ENCODE peak calls at places on chromosomes 12 and 14, in eight cellular contexts. One of them, this sample, is unnamed.

GRCh38 chr12:20268121-20268732 is 100.1 kb upstream of the PDE3A start:
- DNase-seq in colonic mucosa: no peak
- DNase-seq in Panc1: no peak
- DNase-seq in heart right ventricle: no peak
- DNase-seq in tibial artery: no peak
- DNase-seq in transverse colon: no peak
- DNase-seq in WERI-Rb-1: no peak
- DNase-seq in ascending aorta: no peak
- DNase-seq in this sample: no peak

GRCh38 chr12:89379100-89379838 is 27.0 kb upstream of the DUSP6 start:
- DNase-seq in colonic mucosa: peak; percentile 72
- DNase-seq in Panc1: no peak
- DNase-seq in heart right ventricle: no peak
- DNase-seq in tibial artery: no peak
- DNase-seq in transverse colon: no peak
- DNase-seq in WERI-Rb-1: no peak
- DNase-seq in ascending aorta: no peak
- DNase-seq in this sample: no peak

GRCh38 chr12:54981796-54982195 is 2.8 kb downstream of the TESPA1 start:
- DNase-seq in colonic mucosa: no peak
- DNase-seq in Panc1: no peak
- DNase-seq in heart right ventricle: no peak
- DNase-seq in tibial artery: no peak
- DNase-seq in transverse colon: no peak
- DNase-seq in WERI-Rb-1: no peak
- DNase-seq in ascending aorta: no peak
- DNase-seq in this sample: no peak

GRCh38 chr14:89607453-89607852 is 190.4 kb upstream of the FOXN3 start:
- DNase-seq in colonic mucosa: no peak
- DNase-seq in Panc1: no peak
- DNase-seq in heart right ventricle: no peak
- DNase-seq in tibial artery: no peak
- DNase-seq in transverse colon: no peak
- DNase-seq in WERI-Rb-1: no peak
- DNase-seq in ascending aorta: no peak
- DNase-seq in this sample: no peak

GRCh38 chr14:34667007-34667406 is 37.1 kb upstream of the SNX6 start:
- DNase-seq in colonic mucosa: no peak
- DNase-seq in Panc1: no peak
- DNase-seq in heart right ventricle: no peak
- DNase-seq in tibial artery: no peak
- DNase-seq in transverse colon: no peak
- DNase-seq in WERI-Rb-1: no peak
- DNase-seq in ascending aorta: no peak
- DNase-seq in this sample: no peak

GRCh38 chr14:54712371-54712998 is 145.6 kb downstream of the SAMD4A start:
- DNase-seq in colonic mucosa: no peak
- DNase-seq in Panc1: no peak
- DNase-seq in heart right ventricle: no peak
- DNase-seq in tibial artery: peak; percentile 76
- DNase-seq in transverse colon: no peak
- DNase-seq in WERI-Rb-1: no peak
- DNase-seq in ascending aorta: peak; percentile 80
- DNase-seq in this sample: no peak

GRCh38 chr12:102061096-102061555 is 665 bp downstream of the WASHC3 start:
- DNase-seq in colonic mucosa: no peak
- DNase-seq in Panc1: no peak
- DNase-seq in heart right ventricle: no peak
- DNase-seq in tibial artery: no peak
- DNase-seq in transverse colon: no peak
- DNase-seq in WERI-Rb-1: no peak
- DNase-seq in ascending aorta: no peak
- DNase-seq in this sample: no peak

GRCh38 chr14:102645746-102646440 is 53.4 kb downstream of the RCOR1 start:
- DNase-seq in colonic mucosa: no peak
- DNase-seq in Panc1: no peak
- DNase-seq in heart right ventricle: no peak
- DNase-seq in tibial artery: no peak
- DNase-seq in transverse colon: no peak
- DNase-seq in WERI-Rb-1: no peak
- DNase-seq in ascending aorta: no peak
- DNase-seq in this sample: no peak

GRCh38 chr14:70716958-70717357 is 75.2 kb downstream of the TTC9 start:
- DNase-seq in colonic mucosa: no peak
- DNase-seq in Panc1: no peak
- DNase-seq in heart right ventricle: no peak
- DNase-seq in tibial artery: no peak
- DNase-seq in transverse colon: no peak
- DNase-seq in WERI-Rb-1: no peak
- DNase-seq in ascending aorta: no peak
- DNase-seq in this sample: no peak

GRCh38 chr14:101075801-101076413 is 172.4 kb upstream of the RTL1 start:
- DNase-seq in colonic mucosa: peak; percentile 5
- DNase-seq in Panc1: no peak
- DNase-seq in heart right ventricle: no peak
- DNase-seq in tibial artery: peak; percentile 15
- DNase-seq in transverse colon: no peak
- DNase-seq in WERI-Rb-1: no peak
- DNase-seq in ascending aorta: peak; percentile 37
- DNase-seq in this sample: no peak

GRCh38 chr14:50038398-50039119 is 77.8 kb downstream of the VCPKMT start:
- DNase-seq in colonic mucosa: no peak
- DNase-seq in Panc1: peak; percentile 67
- DNase-seq in heart right ventricle: no peak
- DNase-seq in tibial artery: peak; percentile 40
- DNase-seq in transverse colon: no peak
- DNase-seq in WERI-Rb-1: no peak
- DNase-seq in ascending aorta: no peak
- DNase-seq in this sample: no peak

GRCh38 chr14:65287264-65288131 is 125.0 kb upstream of the FUT8 start:
- DNase-seq in colonic mucosa: no peak
- DNase-seq in Panc1: no peak
- DNase-seq in heart right ventricle: no peak
- DNase-seq in tibial artery: no peak
- DNase-seq in transverse colon: peak; percentile 51
- DNase-seq in WERI-Rb-1: no peak
- DNase-seq in ascending aorta: no peak
- DNase-seq in this sample: peak; percentile 59

GRCh38 chr12:52148541-52149181 is 43.2 kb downstream of the KRT80 start:
- DNase-seq in colonic mucosa: peak; percentile 92
- DNase-seq in Panc1: no peak
- DNase-seq in heart right ventricle: no peak
- DNase-seq in tibial artery: no peak
- DNase-seq in transverse colon: peak; percentile 92
- DNase-seq in WERI-Rb-1: no peak
- DNase-seq in ascending aorta: no peak
- DNase-seq in this sample: no peak

GRCh38 chr12:22380029-22380428 is 45.5 kb upstream of the ST8SIA1 start:
- DNase-seq in colonic mucosa: no peak
- DNase-seq in Panc1: no peak
- DNase-seq in heart right ventricle: no peak
- DNase-seq in tibial artery: no peak
- DNase-seq in transverse colon: no peak
- DNase-seq in WERI-Rb-1: no peak
- DNase-seq in ascending aorta: no peak
- DNase-seq in this sample: no peak

GRCh38 chr12:53124352-53124723 is 21.1 kb downstream of the SOAT2 start:
- DNase-seq in colonic mucosa: no peak
- DNase-seq in Panc1: no peak
- DNase-seq in heart right ventricle: no peak
- DNase-seq in tibial artery: no peak
- DNase-seq in transverse colon: no peak
- DNase-seq in WERI-Rb-1: no peak
- DNase-seq in ascending aorta: no peak
- DNase-seq in this sample: no peak

GRCh38 chr12:2834581-2835491 is at the start of gene NRIP2:
- DNase-seq in colonic mucosa: no peak
- DNase-seq in Panc1: no peak
- DNase-seq in heart right ventricle: peak; percentile 40
- DNase-seq in tibial artery: no peak
- DNase-seq in transverse colon: no peak
- DNase-seq in WERI-Rb-1: no peak
- DNase-seq in ascending aorta: no peak
- DNase-seq in this sample: no peak

GRCh38 chr14:86799244-86799647 is 1193.7 kb downstream of the GALC start:
- DNase-seq in colonic mucosa: no peak
- DNase-seq in Panc1: no peak
- DNase-seq in heart right ventricle: no peak
- DNase-seq in tibial artery: no peak
- DNase-seq in transverse colon: no peak
- DNase-seq in WERI-Rb-1: no peak
- DNase-seq in ascending aorta: no peak
- DNase-seq in this sample: no peak
- TF ChIP-seq CTCF in colonic mucosa: no peak
- TF ChIP-seq CTCF in Panc1: no peak
- TF ChIP-seq CTCF in heart right ventricle: no peak
- TF ChIP-seq CTCF in tibial artery: no peak
- TF ChIP-seq CTCF in transverse colon: no peak
- TF ChIP-seq CTCF in WERI-Rb-1: no peak
- TF ChIP-seq CTCF in ascending aorta: no peak
- TF ChIP-seq CTCF in this sample: no peak

GRCh38 chr12:50400104-50400637 is 514 bp upstream of the LARP4 start:
- DNase-seq in colonic mucosa: no peak
- DNase-seq in Panc1: no peak
- DNase-seq in heart right ventricle: no peak
- DNase-seq in tibial artery: no peak
- DNase-seq in transverse colon: no peak
- DNase-seq in WERI-Rb-1: no peak
- DNase-seq in ascending aorta: no peak
- DNase-seq in this sample: no peak

GRCh38 chr12:50402270-50403000 is 1.8 kb downstream of the LARP4 start:
- DNase-seq in colonic mucosa: no peak
- DNase-seq in Panc1: no peak
- DNase-seq in heart right ventricle: no peak
- DNase-seq in tibial artery: no peak
- DNase-seq in transverse colon: no peak
- DNase-seq in WERI-Rb-1: no peak
- DNase-seq in ascending aorta: peak; percentile 12
- DNase-seq in this sample: no peak

GRCh38 chr12:50398931-50399330 is 1.8 kb upstream of the LARP4 start:
- DNase-seq in colonic mucosa: no peak
- DNase-seq in Panc1: no peak
- DNase-seq in heart right ventricle: no peak
- DNase-seq in tibial artery: no peak
- DNase-seq in transverse colon: no peak
- DNase-seq in WERI-Rb-1: no peak
- DNase-seq in ascending aorta: peak; percentile 47
- DNase-seq in this sample: no peak

GRCh38 chr12:50401383-50402155 is 884 bp downstream of the LARP4 start:
- DNase-seq in colonic mucosa: peak; percentile 41
- DNase-seq in Panc1: no peak
- DNase-seq in heart right ventricle: peak; percentile 16
- DNase-seq in tibial artery: peak; percentile 58
- DNase-seq in transverse colon: peak; percentile 13
- DNase-seq in WERI-Rb-1: no peak
- DNase-seq in ascending aorta: peak; percentile 66
- DNase-seq in this sample: no peak

DNA sequence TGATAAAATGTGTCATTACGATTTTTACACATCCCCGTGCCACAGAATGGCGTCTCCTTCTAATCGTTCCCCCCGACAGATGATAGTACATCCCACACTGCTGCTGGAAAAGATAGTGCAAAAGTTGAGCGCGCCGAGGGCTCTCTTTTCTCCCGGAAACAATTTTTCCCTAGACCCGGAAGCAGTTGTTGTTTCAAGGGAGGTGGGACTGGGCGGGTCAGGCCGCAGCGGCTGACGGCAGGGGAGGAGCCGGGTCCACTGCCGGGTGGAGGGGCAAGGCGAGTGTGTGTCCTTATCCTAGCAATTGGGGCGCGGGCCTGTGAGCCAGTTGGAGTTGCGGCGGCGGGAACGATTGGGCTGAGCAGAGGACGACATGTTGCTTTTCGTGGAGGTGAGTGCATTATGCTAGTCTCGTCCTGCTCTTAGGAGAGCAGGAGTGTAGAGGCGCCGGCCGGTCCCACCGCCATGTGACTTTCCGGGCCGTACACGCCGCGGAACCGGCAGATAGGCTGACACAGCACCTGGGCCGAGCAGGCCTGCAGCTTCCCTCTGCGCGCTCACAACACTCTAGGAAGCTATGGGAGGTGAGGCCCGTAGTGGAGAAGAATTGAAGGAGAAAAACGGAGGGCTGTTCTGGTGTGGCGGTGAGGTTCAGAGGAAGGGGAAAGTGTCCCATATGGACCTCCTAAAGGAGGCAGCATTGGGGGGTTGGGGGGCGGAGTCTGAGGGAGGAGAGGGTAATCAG is at the start of gene LARP4:
- DNase-seq in colonic mucosa: peak; percentile 96
- DNase-seq in Panc1: peak; percentile 94
- DNase-seq in heart right ventricle: peak; percentile 95
- DNase-seq in tibial artery: peak; percentile 91
- DNase-seq in transverse colon: peak; percentile 94
- DNase-seq in WERI-Rb-1: peak; percentile 96
- DNase-seq in ascending aorta: peak; percentile 95
- DNase-seq in this sample: peak; percentile 85
- H3K9me3 ChIP-seq in colonic mucosa: no peaks in the 10 kb centered on the region
- H3K9me3 ChIP-seq in Panc1: no peaks in the 10 kb centered on the region
- H3K9me3 ChIP-seq in heart right ventricle: no peaks in the 10 kb centered on the region
- H3K9me3 ChIP-seq in tibial artery: no peaks in the 10 kb centered on the region
- H3K9me3 ChIP-seq in transverse colon: no peaks in the 10 kb centered on the region
- H3K9me3 ChIP-seq in WERI-Rb-1: no peaks in the 10 kb centered on the region
- H3K9me3 ChIP-seq in ascending aorta: no peaks in the 10 kb centered on the region
- H3K9me3 ChIP-seq in this sample: no peaks in the 10 kb centered on the region

GRCh38 chr12:48853228-48853688 is 1.3 kb upstream of the DDX23 start:
- DNase-seq in colonic mucosa: peak; percentile 96
- DNase-seq in Panc1: peak; percentile 90
- DNase-seq in heart right ventricle: peak; percentile 91
- DNase-seq in tibial artery: peak; percentile 94
- DNase-seq in transverse colon: peak; percentile 94
- DNase-seq in WERI-Rb-1: peak; percentile 82
- DNase-seq in ascending aorta: peak; percentile 96
- DNase-seq in this sample: peak; percentile 86
- TF ChIP-seq CTCF in colonic mucosa: peak; percentile 82
- TF ChIP-seq CTCF in Panc1: peak; percentile 90
- TF ChIP-seq CTCF in heart right ventricle: peak; percentile 90
- TF ChIP-seq CTCF in tibial artery: peak; percentile 87
- TF ChIP-seq CTCF in transverse colon: peak; percentile 97
- TF ChIP-seq CTCF in WERI-Rb-1: peak; percentile 65
- TF ChIP-seq CTCF in ascending aorta: peak; percentile 92
- TF ChIP-seq CTCF in this sample: peak; percentile 96

DNA sequence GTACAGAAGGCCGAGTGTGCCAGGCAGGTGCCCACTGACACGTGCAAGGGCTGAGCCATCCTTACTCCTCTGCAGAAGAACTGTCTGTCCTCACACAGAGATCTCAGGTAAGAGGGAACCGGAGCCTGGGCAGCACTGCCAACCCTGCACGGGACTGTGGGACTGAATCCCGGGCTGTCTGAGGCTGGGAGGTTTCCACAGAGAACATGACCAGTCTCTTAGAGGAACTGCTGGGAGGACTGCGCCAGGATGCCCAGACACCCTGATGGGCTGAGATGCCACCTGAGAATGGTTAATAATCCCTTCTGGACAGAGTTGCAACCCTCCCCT is 302.9 kb upstream of the SFSWAP start:
- DNase-seq in colonic mucosa: no peak
- DNase-seq in Panc1: no peak
- DNase-seq in heart right ventricle: no peak
- DNase-seq in tibial artery: no peak
- DNase-seq in transverse colon: no peak
- DNase-seq in WERI-Rb-1: no peak
- DNase-seq in ascending aorta: no peak
- DNase-seq in this sample: no peak
- H3K9me3 ChIP-seq in colonic mucosa: no peaks in the 10 kb centered on the region
- H3K9me3 ChIP-seq in Panc1: no peaks in the 10 kb centered on the region
- H3K9me3 ChIP-seq in heart right ventricle: no peaks in the 10 kb centered on the region
- H3K9me3 ChIP-seq in tibial artery: no peaks in the 10 kb centered on the region
- H3K9me3 ChIP-seq in transverse colon: no peaks in the 10 kb centered on the region
- H3K9me3 ChIP-seq in WERI-Rb-1: no peaks in the 10 kb centered on the region
- H3K9me3 ChIP-seq in ascending aorta: no peaks in the 10 kb centered on the region
- H3K9me3 ChIP-seq in this sample: no peaks in the 10 kb centered on the region

This sample was measured in CD4-positive, alpha-beta T cell.